ENCODE peak calls at places on chromosomes 1 and 21, in four cellular contexts. G is heart left ventricle, B is HCT116, Z is SJSA1. P is an unnamed sample. For H3K27me3, the result is how much of the 10 kb centered on the place peaks cover.

GRCh38 chr1:222240536-222241181 is 307.2 kb downstream of the HHIPL2 start:
- DNase-seq in G (no peak), B (no peak), Z (no peak), P (no peak)

GRCh38 chr1:56548566-56548965 is 30.8 kb downstream of the PLPP3 start:
- DNase-seq in G (no peak), B (no peak), Z (no peak), P (no peak)

GRCh38 chr1:189429610-189430009 is 1048.1 kb downstream of the BRINP3 start:
- DNase-seq in G (no peak), B (peak), Z (no peak), P (peak)

GRCh38 chr1:119141020-119141424 is 569 bp upstream of the WARS2 start:
- DNase-seq in G (no peak), B (no peak), Z (no peak), P (peak)

GRCh38 chr1:183544598-183545297 is 45.5 kb downstream of the NCF2 start:
- DNase-seq in G (peak), B (no peak), Z (no peak), P (no peak)

GRCh38 chr21:30227633-30228404 is 11.9 kb upstream of the CLDN8 start:
- DNase-seq in G (no peak), B (no peak), Z (no peak), P (no peak)

GRCh38 chr21:46124083-46124925 is 26.4 kb downstream of the COL6A2 start:
- DNase-seq in G (peak), B (no peak), Z (peak), P (no peak)

GRCh38 chr1:62391369-62391971 is 45.4 kb upstream of the USP1 start:
- DNase-seq in G (no peak), B (peak), Z (no peak), P (no peak)

GRCh38 chr1:235027076-235027861 is 101.4 kb downstream of the TOMM20 start:
- DNase-seq in G (no peak), B (no peak), Z (no peak), P (no peak)

GRCh38 chr1:93346472-93346991 is 825 bp downstream of the DR1 start:
- DNase-seq in G (peak), B (no peak), Z (no peak), P (peak)

GRCh38 chr1:110515896-110516295 is 3.1 kb downstream of the KCNA10 start:
- DNase-seq in G (no peak), B (no peak), Z (no peak), P (no peak)

GRCh38 chr1:39840507-39840906 is 42.8 kb downstream of the TRIT1 start:
- DNase-seq in G (no peak), B (no peak), Z (no peak), P (no peak)

GRCh38 chr1:8212443-8212920 is 105.4 kb upstream of the SLC45A1 start:
- DNase-seq in G (no peak), B (no peak), Z (no peak), P (no peak)

GRCh38 chr1:214496126-214496525 is 55.3 kb downstream of the PTPN14 start:
- DNase-seq in G (no peak), B (no peak), Z (no peak), P (no peak)

GRCh38 chr1:192477630-192478029 is 97.9 kb upstream of the RGS1 start:
- DNase-seq in G (no peak), B (no peak), Z (no peak), P (no peak)

GRCh38 chr1:153790996-153791855 is 16.0 kb downstream of the SLC27A3 start:
- DNase-seq in G (no peak), B (no peak), Z (no peak), P (peak)

GRCh38 chr21:31920275-31920674 is 47.5 kb downstream of the HUNK start:
- DNase-seq in G (no peak), B (no peak), Z (no peak), P (no peak)

DNA sequence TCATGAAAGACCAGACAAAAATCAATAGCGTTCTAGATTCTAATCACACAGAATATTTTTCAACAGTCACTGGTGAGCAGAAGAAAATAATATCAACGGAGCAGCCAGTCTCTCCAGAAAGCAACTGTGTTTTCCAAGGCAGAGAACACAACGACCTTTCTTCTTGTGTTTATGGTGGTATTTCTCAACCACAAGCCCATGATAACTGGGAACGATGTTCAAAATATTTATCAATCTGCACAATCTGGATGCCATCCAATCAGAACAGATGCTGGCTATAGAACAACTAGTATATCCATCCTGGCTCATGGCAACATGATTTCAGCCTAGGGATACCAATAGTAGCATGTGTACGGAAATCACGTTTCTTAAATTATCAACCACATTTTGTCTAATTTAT is 162.7 kb upstream of the RUNX1 start:
- DNase-seq in G (no peak), B (no peak), Z (no peak), P (no peak)
- H3K4me3 ChIP-seq in G (no peak), B (no peak), Z (no peak), P (no peak)

GRCh38 chr1:20290624-20291597 is at the start of gene VWA5B1:
- DNase-seq in G (no peak), B (no peak), Z (no peak), P (no peak)

DNA sequence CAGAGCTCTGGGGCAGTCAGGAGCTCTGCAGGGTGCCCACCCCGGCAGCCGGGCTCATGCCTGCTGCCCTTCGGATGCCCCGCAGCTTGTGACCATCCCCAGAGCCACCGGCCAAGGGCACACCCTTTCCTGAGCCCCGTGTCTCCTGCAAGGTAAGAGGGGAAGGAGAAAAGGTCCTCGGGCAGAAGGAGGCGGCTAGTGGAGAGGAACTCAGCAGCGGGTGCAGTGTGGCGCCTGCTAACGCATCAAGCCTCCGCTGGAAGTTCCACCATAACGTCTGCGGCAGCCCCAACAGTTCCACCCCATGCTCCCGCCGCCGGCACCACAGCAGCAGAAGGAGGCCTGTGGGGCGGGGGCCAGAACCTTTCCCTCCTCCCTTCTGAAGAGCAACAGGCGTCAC is 946 bp downstream of the VWA5B1 start:
- DNase-seq in G (no peak), B (no peak), Z (no peak), P (no peak)
- H3K27me3 ChIP-seq in G (under half), B (under half), Z (under half), P (under half)

GRCh38 chr1:3072178-3072947 is 3.4 kb downstream of the PRDM16 start:
- DNase-seq in G (peak), B (no peak), Z (no peak), P (no peak)
- H3K4me3 ChIP-seq in G (peak), B (no peak), Z (no peak), P (no peak)

DNA sequence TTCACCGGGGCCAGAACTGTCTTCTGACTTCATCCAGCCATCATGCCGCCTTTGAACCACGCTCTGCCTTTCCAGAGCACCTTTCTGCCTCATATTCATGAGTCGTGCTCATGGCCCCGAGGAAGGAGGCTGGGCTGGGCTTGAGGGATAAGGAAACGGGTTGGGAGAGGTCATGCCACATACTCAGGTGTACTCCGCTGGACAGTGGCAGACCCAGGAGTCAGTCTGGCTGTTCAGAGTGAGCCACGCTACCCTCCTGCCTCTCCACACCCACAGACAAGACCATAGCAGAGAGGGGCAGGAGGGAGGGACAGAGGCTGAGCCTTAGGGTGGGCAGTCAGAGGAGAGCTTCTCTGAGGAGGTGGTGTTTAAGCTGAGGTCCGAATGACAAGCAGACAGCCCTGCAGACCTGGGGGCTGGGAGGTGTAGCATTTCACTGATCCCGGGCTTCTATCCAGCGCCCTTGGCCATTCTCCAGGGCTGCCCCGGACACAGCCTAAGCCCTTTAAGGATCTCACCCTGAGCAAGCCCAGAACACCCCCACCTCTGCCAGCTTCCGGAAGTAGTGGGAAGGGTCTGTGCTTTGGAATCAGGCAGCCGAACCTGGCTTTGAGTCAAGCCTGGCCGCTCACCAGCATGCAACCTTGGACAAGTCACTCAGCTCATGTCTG is 102.3 kb downstream of the LACTBL1 start:
- DNase-seq in G (peak), B (no peak), Z (no peak), P (no peak)
- H3K27me3 ChIP-seq in G (under half), B (under half), Z (under half), P (under half)

GRCh38 chr1:200364121-200364759 is 45.6 kb downstream of the ZNF281 start:
- DNase-seq in G (no peak), B (no peak), Z (no peak), P (no peak)

GRCh38 chr1:200363200-200363933 is 46.5 kb downstream of the ZNF281 start:
- DNase-seq in G (no peak), B (no peak), Z (no peak), P (peak)

GRCh38 chr1:200366577-200367253 is 43.1 kb downstream of the ZNF281 start:
- DNase-seq in G (no peak), B (no peak), Z (no peak), P (peak)

GRCh38 chr1:200365897-200366426 is 43.9 kb downstream of the ZNF281 start:
- DNase-seq in G (no peak), B (no peak), Z (peak), P (no peak)

DNA sequence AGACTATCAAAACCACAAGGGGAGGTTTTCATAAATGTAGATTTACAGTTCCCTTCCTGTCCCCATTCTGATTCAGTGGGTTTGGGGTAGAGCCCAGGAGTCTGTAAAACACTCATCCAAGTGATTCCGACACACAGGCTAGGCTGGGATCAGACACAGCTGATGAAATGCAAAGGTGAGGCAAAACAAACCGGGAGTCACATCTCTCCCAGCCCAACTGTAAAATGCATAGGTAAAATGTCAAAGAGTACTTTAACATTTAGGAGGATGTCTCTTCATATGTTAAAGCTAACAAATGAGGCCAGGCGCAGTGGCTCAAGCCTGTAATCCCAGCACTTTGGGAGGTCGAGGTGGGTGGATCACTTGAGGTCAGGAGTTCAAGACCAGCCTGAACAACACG is 45.0 kb downstream of the ZNF281 start:
- DNase-seq in G (no peak), B (no peak), Z (no peak), P (no peak)
- H3K4me3 ChIP-seq in G (no peak), B (no peak), Z (no peak), P (no peak)

GRCh38 chr1:114274621-114275317 is 121.1 kb upstream of the SYT6 start:
- DNase-seq in G (no peak), B (no peak), Z (no peak), P (no peak)
- H3K27me3 ChIP-seq in G (under half), B (half or more), Z (under half), P (under half)

DNA sequence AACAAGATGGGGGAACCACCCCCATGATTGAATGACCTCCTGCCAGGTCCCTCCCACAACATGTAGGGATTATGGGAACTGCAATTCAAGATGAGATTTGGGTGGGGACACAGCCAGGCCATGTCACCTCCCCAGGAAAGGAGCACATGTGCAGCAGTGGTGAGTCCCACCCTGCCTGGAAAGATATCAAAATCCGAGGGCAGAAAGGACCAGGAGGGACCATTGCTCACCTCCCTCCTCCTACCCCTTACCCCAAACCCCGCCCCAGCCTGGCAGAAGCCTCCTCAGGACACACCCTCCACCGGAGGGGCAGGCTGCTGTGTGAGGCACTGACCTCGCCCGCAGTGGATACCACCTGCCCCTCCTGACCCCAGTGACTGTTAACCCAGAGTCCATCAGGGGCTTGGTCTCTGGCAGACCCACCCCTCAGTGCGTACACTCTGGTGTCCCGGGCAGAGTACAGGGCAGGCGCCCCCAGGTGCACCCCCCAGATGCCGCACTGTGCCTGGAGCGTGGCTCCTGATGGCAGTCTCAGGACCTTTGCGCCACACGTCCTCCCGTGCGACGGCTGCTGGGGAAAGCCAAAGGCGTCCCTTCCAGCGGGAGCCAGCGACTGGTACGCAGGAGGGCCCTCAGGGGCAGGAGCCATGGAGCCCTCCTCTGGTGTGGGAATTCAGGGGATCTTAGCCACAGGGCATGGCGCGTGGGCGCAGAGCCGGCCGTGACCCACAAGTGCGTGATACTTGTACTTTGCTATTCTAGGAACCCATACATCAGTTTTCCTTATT is 20.9 kb downstream of the PDXK start:
- DNase-seq in G (no peak), B (no peak), Z (no peak), P (no peak)
- H3K4me3 ChIP-seq in G (no peak), B (no peak), Z (no peak), P (no peak)

DNA sequence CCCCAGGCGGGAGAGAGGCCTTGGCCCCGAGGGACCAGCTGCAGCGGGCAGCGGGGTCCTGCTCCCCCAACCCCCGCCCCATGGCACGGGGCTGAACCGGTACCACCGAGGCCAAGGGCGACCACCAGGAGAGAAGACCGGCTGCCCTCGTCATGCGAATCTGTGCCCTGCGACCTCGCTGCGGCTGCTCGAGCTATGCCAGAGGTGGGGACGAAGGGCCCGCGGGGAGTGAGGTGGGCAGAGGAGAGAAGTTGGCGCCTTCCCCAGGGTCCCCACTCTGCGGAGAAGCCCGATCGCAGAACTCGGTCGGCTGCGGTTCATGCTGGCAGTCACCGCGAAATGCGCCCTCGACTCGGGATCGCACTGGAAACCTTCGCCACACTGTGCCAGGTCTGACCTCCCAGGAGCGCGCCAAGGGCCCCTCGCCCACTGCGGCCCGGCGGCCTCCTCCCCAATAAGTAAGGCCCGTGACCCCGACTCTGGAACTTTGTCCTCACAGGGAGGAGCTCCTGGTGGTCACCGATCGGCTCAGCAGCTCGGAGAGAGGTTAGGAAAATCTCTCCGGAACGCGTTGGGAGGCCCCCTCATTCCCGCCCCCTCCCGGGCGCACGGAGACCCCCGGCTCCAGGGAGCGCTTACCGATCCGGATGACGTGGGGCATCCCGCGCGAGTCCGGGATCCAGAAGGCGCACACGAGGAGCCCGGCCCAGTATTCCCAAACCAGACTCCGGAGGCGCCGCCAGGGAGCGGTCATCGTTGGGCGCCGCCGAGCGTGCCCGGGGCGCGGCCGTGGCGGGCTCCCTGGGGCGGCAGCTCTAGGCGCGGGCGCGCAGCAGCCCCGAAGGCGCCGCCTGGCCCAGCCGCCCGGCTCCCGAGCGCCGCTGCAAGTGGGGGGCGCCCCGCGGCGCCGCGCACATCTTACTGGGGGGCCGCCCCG is 692 bp downstream of the GRIK3 start:
- DNase-seq in G (no peak), B (no peak), Z (no peak), P (no peak)
- H3K27me3 ChIP-seq in G (half or more), B (under half), Z (half or more), P (under half)

P was measured in HL-60.